ENCODE peak calls at places on chromosome 3, in seven cellular contexts. B, U, O, V, I, Z and Q are unnamed samples.

GRCh38 chr3:52054689-52055511 is 1.5 kb downstream of the DUSP7 start:
- DNase-seq in V (peak; percentile 32), Z (no peak), I (peak; percentile 20), B (no peak), O (no peak), U (no peak), Q (peak; percentile 29)

GRCh38 chr3:66425032-66425431 is 75.8 kb downstream of the LRIG1 start:
- DNase-seq in O (peak; percentile 91), B (no peak), U (peak; percentile 58), V (peak; percentile 78), Z (no peak), I (no peak), Q (no peak)

GRCh38 chr3:48058089-48058488 is 41.9 kb upstream of the MAP4 start:
- DNase-seq in V (no peak), U (no peak), B (no peak), Z (no peak), O (no peak), I (peak; percentile 16), Q (no peak)

GRCh38 chr3:129429080-129429451 is 630 bp upstream of the EFCAB12 start:
- DNase-seq in O (no peak), V (no peak), B (no peak), I (no peak), U (no peak), Z (no peak), Q (no peak)

GRCh38 chr3:134594236-134594825 is 56.5 kb downstream of the KY start:
- DNase-seq in O (no peak), V (no peak), I (no peak), U (no peak), Z (no peak), B (peak; percentile 68), Q (no peak)

GRCh38 chr3:160136421-160136820 is 88.8 kb upstream of the C3orf80 start:
- DNase-seq in V (no peak), U (no peak), I (no peak), Z (no peak), O (no peak), B (no peak), Q (no peak)

GRCh38 chr3:160564205-160564922 is 1.0 kb downstream of the KPNA4 start:
- DNase-seq in V (no peak), U (no peak), B (no peak), Z (no peak), O (no peak), I (peak; percentile 37), Q (peak; percentile 52)

GRCh38 chr3:58628823-58629562 is 37.6 kb downstream of the FAM3D start:
- DNase-seq in V (peak; percentile 28), Z (no peak), B (no peak), I (peak; percentile 98), O (no peak), U (peak; percentile 66), Q (no peak)

GRCh38 chr3:115021061-115021460 is 126.0 kb downstream of the ZBTB20 start:
- DNase-seq in I (no peak), B (no peak), Z (no peak), U (no peak), O (no peak), V (no peak), Q (no peak)

GRCh38 chr3:39286771-39287170 is 6.9 kb upstream of the CX3CR1 start:
- DNase-seq in B (no peak), U (no peak), O (no peak), V (no peak), I (no peak), Z (no peak), Q (no peak)

GRCh38 chr3:171156455-171157005 is 130.0 kb upstream of the SLC2A2 start:
- DNase-seq in V (no peak), U (no peak), B (no peak), O (no peak), Z (no peak), I (no peak), Q (no peak)

GRCh38 chr3:37492468-37492867 is 318.1 kb upstream of the LRRFIP2 start:
- DNase-seq in U (no peak), B (no peak), I (no peak), O (no peak), V (no peak), Z (no peak), Q (no peak)
- H3K4me1 ChIP-seq in U (no peaks in the 10 kb centered on the region), B (peaks cover 47% of the 10 kb centered on the region), I (no peaks in the 10 kb centered on the region), O (peaks cover 41% of the 10 kb centered on the region), V (peaks cover 3% of the 10 kb centered on the region), Z (peaks cover 16% of the 10 kb centered on the region), Q (no peaks in the 10 kb centered on the region)

GRCh38 chr3:189394599-189395121 is 222.9 kb downstream of the TPRG1 start:
- DNase-seq in I (no peak), B (no peak), Z (no peak), U (no peak), V (no peak), O (no peak), Q (no peak)
- TF ChIP-seq POLR2A in I (no peak), B (no peak), Z (no peak), U (no peak), V (no peak), O (no peak), Q (no peak)

GRCh38 chr3:150763122-150763840 is at the start of gene SIAH2:
- DNase-seq in I (peak; percentile 94), U (peak; percentile 86), Z (peak; percentile 99), B (peak; percentile 98), O (peak; percentile 96), V (peak; percentile 91), Q (peak; percentile 93)

GRCh38 chr3:150761831-150762661 is 923 bp downstream of the SIAH2 start:
- DNase-seq in I (peak; percentile 69), Z (no peak), U (peak; percentile 33), B (peak; percentile 93), V (peak; percentile 58), O (peak; percentile 85), Q (peak; percentile 76)

GRCh38 chr3:150763841-150764483 is 993 bp upstream of the SIAH2 start:
- DNase-seq in U (peak; percentile 31), O (peak; percentile 87), V (peak; percentile 73), Z (peak; percentile 94), B (peak; percentile 93), I (no peak), Q (peak; percentile 86)

GRCh38 chr3:150760431-150761200 is 2.4 kb downstream of the SIAH2 start:
- DNase-seq in Z (no peak), U (no peak), V (no peak), O (no peak), B (no peak), I (no peak), Q (no peak)

DNA sequence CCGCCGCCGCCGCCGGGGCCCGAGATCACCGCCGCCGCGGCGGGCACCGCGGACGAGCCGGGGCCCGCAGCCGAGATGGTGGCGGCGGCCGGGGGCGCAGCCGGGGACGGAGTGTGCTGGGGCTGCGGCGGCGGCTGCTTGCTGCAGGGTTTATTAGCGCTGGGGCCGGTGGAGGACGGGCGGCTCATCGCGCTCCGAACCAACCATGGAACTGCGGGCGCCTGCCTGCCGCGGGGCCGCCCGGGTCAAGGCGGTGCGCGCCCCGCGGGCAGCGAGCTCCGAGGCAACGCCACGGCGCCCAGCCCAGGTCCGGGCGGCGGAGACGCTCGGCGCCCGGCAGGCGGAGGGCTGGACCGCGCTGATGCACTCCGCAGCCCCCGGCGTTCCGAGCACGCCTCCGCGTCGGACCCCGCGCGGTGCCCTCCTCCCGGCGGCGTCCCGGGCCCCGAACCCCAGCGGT is 277 bp downstream of the SIAH2 start:
- DNase-seq in V (peak; percentile 28), B (no peak), O (no peak), Z (no peak), I (no peak), U (no peak), Q (no peak)
- H3K4me1 ChIP-seq in V (peaks cover 48% of the 10 kb centered on the region), B (peaks cover 24% of the 10 kb centered on the region), O (peaks cover 34% of the 10 kb centered on the region), Z (peaks cover 47% of the 10 kb centered on the region), I (peaks cover 19% of the 10 kb centered on the region), U (no peaks in the 10 kb centered on the region), Q (peaks cover 8% of the 10 kb centered on the region)

GRCh38 chr3:119662604-119663377 is 2.4 kb upstream of the POPDC2 start:
- DNase-seq in Z (no peak), U (no peak), V (no peak), B (no peak), I (no peak), O (no peak), Q (no peak)
- TF ChIP-seq POLR2A in Z (no peak), U (no peak), V (no peak), B (no peak), I (no peak), O (peak; percentile 7), Q (no peak)

DNA sequence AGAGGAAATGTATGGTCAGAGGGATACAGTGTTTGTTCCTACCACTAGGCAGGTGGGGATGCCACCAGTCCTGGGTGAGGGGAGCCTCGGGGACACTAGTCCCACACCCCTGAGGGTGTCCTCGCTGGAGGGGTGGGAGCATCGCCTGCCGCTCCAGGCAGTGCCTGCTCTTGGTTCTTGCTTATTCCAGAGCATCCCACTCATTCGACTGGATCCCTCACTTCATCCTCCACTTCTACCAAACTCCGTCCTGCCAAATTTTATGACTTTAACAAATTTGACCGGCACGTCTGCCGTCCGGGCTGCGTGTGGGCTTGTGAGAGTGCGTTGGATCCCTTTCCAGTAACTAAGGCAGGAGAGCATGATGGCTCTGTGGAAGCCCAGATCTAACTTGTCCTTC is 34.8 kb downstream of the MGLL start:
- DNase-seq in U (no peak), O (peak; percentile 76), V (no peak), Z (no peak), B (no peak), I (no peak), Q (no peak)
- H3K4me1 ChIP-seq in U (no peaks in the 10 kb centered on the region), O (peaks cover 84% of the 10 kb centered on the region), V (peaks cover 43% of the 10 kb centered on the region), Z (peaks cover 61% of the 10 kb centered on the region), B (peaks cover 89% of the 10 kb centered on the region), I (no peaks in the 10 kb centered on the region), Q (no peaks in the 10 kb centered on the region)